ENCODE peak calls at places on chromosome 6, in five cellular contexts. One of them, this sample, is unnamed.

GRCh38 chr6:145529582-145529981 is 205.7 kb downstream of the EPM2A start:
- DNase-seq in CD8-positive, alpha-beta T cell: no peak
- DNase-seq in OCI-M1: no peak
- DNase-seq in T follicular helper cell: no peak
- DNase-seq in stimulated activated CD4-positive, alpha-beta T cell treated with anti-CD3 and anti-CD28 coated beads, Interleukin-2, amount 100 ng/mL, for 48 hours: no peak
- DNase-seq in this sample: no peak

GRCh38 chr6:156109713-156110112 is 654.1 kb upstream of the NOX3 start:
- DNase-seq in CD8-positive, alpha-beta T cell: no peak
- DNase-seq in OCI-M1: no peak
- DNase-seq in T follicular helper cell: no peak
- DNase-seq in stimulated activated CD4-positive, alpha-beta T cell treated with anti-CD3 and anti-CD28 coated beads, Interleukin-2, amount 100 ng/mL, for 48 hours: no peak
- DNase-seq in this sample: no peak

GRCh38 chr6:118476554-118476953 is 71.5 kb upstream of the PLN start:
- DNase-seq in CD8-positive, alpha-beta T cell: no peak
- DNase-seq in OCI-M1: no peak
- DNase-seq in T follicular helper cell: no peak
- DNase-seq in stimulated activated CD4-positive, alpha-beta T cell treated with anti-CD3 and anti-CD28 coated beads, Interleukin-2, amount 100 ng/mL, for 48 hours: no peak
- DNase-seq in this sample: no peak

GRCh38 chr6:73236147-73236750 is 11.0 kb upstream of the KHDC1L start:
- DNase-seq in CD8-positive, alpha-beta T cell: no peak
- DNase-seq in OCI-M1: no peak
- DNase-seq in T follicular helper cell: no peak
- DNase-seq in stimulated activated CD4-positive, alpha-beta T cell treated with anti-CD3 and anti-CD28 coated beads, Interleukin-2, amount 100 ng/mL, for 48 hours: no peak
- DNase-seq in this sample: no peak

GRCh38 chr6:79671605-79672266 is 40.6 kb downstream of the SH3BGRL2 start:
- DNase-seq in CD8-positive, alpha-beta T cell: peak
- DNase-seq in OCI-M1: peak
- DNase-seq in T follicular helper cell: peak
- DNase-seq in stimulated activated CD4-positive, alpha-beta T cell treated with anti-CD3 and anti-CD28 coated beads, Interleukin-2, amount 100 ng/mL, for 48 hours: peak
- DNase-seq in this sample: no peak

GRCh38 chr6:35195120-35195780 is 18.5 kb upstream of the SCUBE3 start:
- DNase-seq in CD8-positive, alpha-beta T cell: no peak
- DNase-seq in OCI-M1: peak
- DNase-seq in T follicular helper cell: no peak
- DNase-seq in stimulated activated CD4-positive, alpha-beta T cell treated with anti-CD3 and anti-CD28 coated beads, Interleukin-2, amount 100 ng/mL, for 48 hours: no peak
- DNase-seq in this sample: no peak

GRCh38 chr6:40583694-40584093 is 3.5 kb downstream of the LRFN2 start:
- DNase-seq in CD8-positive, alpha-beta T cell: no peak
- DNase-seq in OCI-M1: no peak
- DNase-seq in T follicular helper cell: no peak
- DNase-seq in stimulated activated CD4-positive, alpha-beta T cell treated with anti-CD3 and anti-CD28 coated beads, Interleukin-2, amount 100 ng/mL, for 48 hours: no peak
- DNase-seq in this sample: no peak

GRCh38 chr6:112207131-112207530 is 47.2 kb downstream of the LAMA4 start:
- DNase-seq in CD8-positive, alpha-beta T cell: no peak
- DNase-seq in OCI-M1: no peak
- DNase-seq in T follicular helper cell: no peak
- DNase-seq in stimulated activated CD4-positive, alpha-beta T cell treated with anti-CD3 and anti-CD28 coated beads, Interleukin-2, amount 100 ng/mL, for 48 hours: no peak
- DNase-seq in this sample: no peak

GRCh38 chr6:17679726-17680125 is 27.0 kb downstream of the NUP153 start:
- DNase-seq in CD8-positive, alpha-beta T cell: no peak
- DNase-seq in OCI-M1: no peak
- DNase-seq in T follicular helper cell: no peak
- DNase-seq in stimulated activated CD4-positive, alpha-beta T cell treated with anti-CD3 and anti-CD28 coated beads, Interleukin-2, amount 100 ng/mL, for 48 hours: no peak
- DNase-seq in this sample: peak

GRCh38 chr6:170212051-170212756 is 78.7 kb downstream of the DLL1 start:
- DNase-seq in CD8-positive, alpha-beta T cell: no peak
- DNase-seq in OCI-M1: no peak
- DNase-seq in T follicular helper cell: no peak
- DNase-seq in stimulated activated CD4-positive, alpha-beta T cell treated with anti-CD3 and anti-CD28 coated beads, Interleukin-2, amount 100 ng/mL, for 48 hours: no peak
- DNase-seq in this sample: no peak

GRCh38 chr6:29552512-29553051 is 7.0 kb downstream of the UBD start:
- DNase-seq in CD8-positive, alpha-beta T cell: no peak
- DNase-seq in OCI-M1: peak
- DNase-seq in T follicular helper cell: no peak
- DNase-seq in stimulated activated CD4-positive, alpha-beta T cell treated with anti-CD3 and anti-CD28 coated beads, Interleukin-2, amount 100 ng/mL, for 48 hours: no peak
- DNase-seq in this sample: no peak

GRCh38 chr6:129844118-129844891 is 16.8 kb downstream of the TMEM244 start:
- DNase-seq in CD8-positive, alpha-beta T cell: no peak
- DNase-seq in OCI-M1: no peak
- DNase-seq in T follicular helper cell: no peak
- DNase-seq in stimulated activated CD4-positive, alpha-beta T cell treated with anti-CD3 and anti-CD28 coated beads, Interleukin-2, amount 100 ng/mL, for 48 hours: no peak
- DNase-seq in this sample: peak

GRCh38 chr6:10381830-10382208 is 33.1 kb downstream of the TFAP2A start:
- DNase-seq in CD8-positive, alpha-beta T cell: no peak
- DNase-seq in OCI-M1: no peak
- DNase-seq in T follicular helper cell: no peak
- DNase-seq in stimulated activated CD4-positive, alpha-beta T cell treated with anti-CD3 and anti-CD28 coated beads, Interleukin-2, amount 100 ng/mL, for 48 hours: no peak
- DNase-seq in this sample: no peak

GRCh38 chr6:27472182-27472616 is 706 bp downstream of the ZNF184 start:
- DNase-seq in CD8-positive, alpha-beta T cell: peak
- DNase-seq in OCI-M1: peak
- DNase-seq in T follicular helper cell: peak
- DNase-seq in stimulated activated CD4-positive, alpha-beta T cell treated with anti-CD3 and anti-CD28 coated beads, Interleukin-2, amount 100 ng/mL, for 48 hours: peak
- DNase-seq in this sample: no peak

GRCh38 chr6:12522347-12522746 is 194.2 kb upstream of the PHACTR1 start:
- DNase-seq in CD8-positive, alpha-beta T cell: no peak
- DNase-seq in OCI-M1: no peak
- DNase-seq in T follicular helper cell: no peak
- DNase-seq in stimulated activated CD4-positive, alpha-beta T cell treated with anti-CD3 and anti-CD28 coated beads, Interleukin-2, amount 100 ng/mL, for 48 hours: no peak
- DNase-seq in this sample: no peak

GRCh38 chr6:132746049-132746448 is 11.7 kb downstream of the VNN2 start:
- DNase-seq in CD8-positive, alpha-beta T cell: no peak
- DNase-seq in OCI-M1: peak
- DNase-seq in T follicular helper cell: no peak
- DNase-seq in stimulated activated CD4-positive, alpha-beta T cell treated with anti-CD3 and anti-CD28 coated beads, Interleukin-2, amount 100 ng/mL, for 48 hours: no peak
- DNase-seq in this sample: no peak

GRCh38 chr6:38713812-38714211 is 1.3 kb upstream of the DNAH8 start:
- DNase-seq in CD8-positive, alpha-beta T cell: peak
- DNase-seq in OCI-M1: peak
- DNase-seq in T follicular helper cell: no peak
- DNase-seq in stimulated activated CD4-positive, alpha-beta T cell treated with anti-CD3 and anti-CD28 coated beads, Interleukin-2, amount 100 ng/mL, for 48 hours: peak
- DNase-seq in this sample: no peak

GRCh38 chr6:10163159-10163962 is 251.5 kb downstream of the TFAP2A start:
- DNase-seq in CD8-positive, alpha-beta T cell: no peak
- DNase-seq in OCI-M1: no peak
- DNase-seq in T follicular helper cell: no peak
- DNase-seq in stimulated activated CD4-positive, alpha-beta T cell treated with anti-CD3 and anti-CD28 coated beads, Interleukin-2, amount 100 ng/mL, for 48 hours: no peak
- DNase-seq in this sample: no peak

GRCh38 chr6:88662653-88663174 is 300.7 kb downstream of the RNGTT start:
- DNase-seq in CD8-positive, alpha-beta T cell: no peak
- DNase-seq in OCI-M1: no peak
- DNase-seq in T follicular helper cell: no peak
- DNase-seq in stimulated activated CD4-positive, alpha-beta T cell treated with anti-CD3 and anti-CD28 coated beads, Interleukin-2, amount 100 ng/mL, for 48 hours: no peak
- DNase-seq in this sample: no peak

GRCh38 chr6:137637161-137637560 is 143.0 kb upstream of the OLIG3 start:
- DNase-seq in CD8-positive, alpha-beta T cell: no peak
- DNase-seq in OCI-M1: peak
- DNase-seq in T follicular helper cell: no peak
- DNase-seq in stimulated activated CD4-positive, alpha-beta T cell treated with anti-CD3 and anti-CD28 coated beads, Interleukin-2, amount 100 ng/mL, for 48 hours: no peak
- DNase-seq in this sample: no peak

GRCh38 chr6:79536969-79537747 is at the start of gene LCA5:
- DNase-seq in CD8-positive, alpha-beta T cell: peak
- DNase-seq in OCI-M1: peak
- DNase-seq in T follicular helper cell: peak
- DNase-seq in stimulated activated CD4-positive, alpha-beta T cell treated with anti-CD3 and anti-CD28 coated beads, Interleukin-2, amount 100 ng/mL, for 48 hours: peak
- DNase-seq in this sample: peak

GRCh38 chr6:3849681-3850450 is 693 bp downstream of the FAM50B start:
- DNase-seq in CD8-positive, alpha-beta T cell: no peak
- DNase-seq in OCI-M1: no peak
- DNase-seq in T follicular helper cell: no peak
- DNase-seq in stimulated activated CD4-positive, alpha-beta T cell treated with anti-CD3 and anti-CD28 coated beads, Interleukin-2, amount 100 ng/mL, for 48 hours: no peak
- DNase-seq in this sample: no peak

GRCh38 chr6:82741996-82742385 is 323.6 kb downstream of the UBE3D start:
- DNase-seq in CD8-positive, alpha-beta T cell: no peak
- DNase-seq in OCI-M1: no peak
- DNase-seq in T follicular helper cell: no peak
- DNase-seq in stimulated activated CD4-positive, alpha-beta T cell treated with anti-CD3 and anti-CD28 coated beads, Interleukin-2, amount 100 ng/mL, for 48 hours: no peak
- DNase-seq in this sample: no peak

GRCh38 chr6:169778646-169779045 is 27.2 kb downstream of the ERMARD start:
- DNase-seq in CD8-positive, alpha-beta T cell: no peak
- DNase-seq in OCI-M1: no peak
- DNase-seq in T follicular helper cell: no peak
- DNase-seq in stimulated activated CD4-positive, alpha-beta T cell treated with anti-CD3 and anti-CD28 coated beads, Interleukin-2, amount 100 ng/mL, for 48 hours: no peak
- DNase-seq in this sample: no peak

GRCh38 chr6:43923376-43924221 is 153.6 kb downstream of the VEGFA start:
- DNase-seq in CD8-positive, alpha-beta T cell: no peak
- DNase-seq in OCI-M1: peak
- DNase-seq in T follicular helper cell: no peak
- DNase-seq in stimulated activated CD4-positive, alpha-beta T cell treated with anti-CD3 and anti-CD28 coated beads, Interleukin-2, amount 100 ng/mL, for 48 hours: no peak
- DNase-seq in this sample: no peak

GRCh38 chr6:113526553-113526952 is 330.6 kb upstream of the MARCKS start:
- DNase-seq in CD8-positive, alpha-beta T cell: no peak
- DNase-seq in OCI-M1: no peak
- DNase-seq in T follicular helper cell: no peak
- DNase-seq in stimulated activated CD4-positive, alpha-beta T cell treated with anti-CD3 and anti-CD28 coated beads, Interleukin-2, amount 100 ng/mL, for 48 hours: no peak
- DNase-seq in this sample: no peak